ENCODE peak calls at places on chromosomes 1 and 21, in eight cellular contexts. A is AG10803, G is cardiac fibroblast, M is foreskin fibroblast, K is psoas muscle, R is GM20000, Y is endothelial cell, I is Calu3. J is an unnamed sample.

GRCh38 chr1:221478050-221478949 is 263.6 kb downstream of the DUSP10 start:
- DNase-seq in I (peak), M (peak), A (peak), R (peak), K (peak), Y (peak), G (peak), J (peak)

GRCh38 chr1:235650341-235651169 is 971 bp upstream of the GNG4 start:
- DNase-seq in K (no peak), M (no peak), G (no peak), Y (peak), R (peak), A (no peak), I (peak), J (no peak)

GRCh38 chr1:208541225-208541855 is 297.2 kb upstream of the PLXNA2 start:
- DNase-seq in A (no peak), K (no peak), Y (no peak), G (no peak), I (no peak), R (no peak), M (no peak), J (peak)

GRCh38 chr1:18929686-18930085 is 26.8 kb downstream of the IFFO2 start:
- DNase-seq in K (no peak), A (peak), R (no peak), M (no peak), Y (no peak), I (no peak), G (peak), J (no peak)

GRCh38 chr1:8122477-8123407 is 96.6 kb upstream of the ERRFI1 start:
- DNase-seq in M (peak), A (no peak), R (no peak), K (no peak), Y (no peak), I (no peak), G (peak), J (no peak)

GRCh38 chr1:31181515-31182343 is 58.0 kb downstream of the NKAIN1 start:
- DNase-seq in G (peak), M (peak), Y (peak), A (peak), K (peak), I (peak), R (peak), J (peak)

GRCh38 chr1:51792864-51793263 is 85.7 kb downstream of the NRDC start:
- DNase-seq in K (no peak), G (peak), M (peak), I (no peak), R (no peak), A (peak), Y (no peak), J (peak)

GRCh38 chr1:50103615-50104081 is 5.1 kb upstream of the ELAVL4 start:
- DNase-seq in G (no peak), M (no peak), I (no peak), Y (no peak), A (no peak), K (no peak), R (no peak), J (no peak)

GRCh38 chr21:44416193-44416592 is 39.1 kb upstream of the LRRC3 start:
- DNase-seq in A (no peak), M (no peak), G (no peak), Y (no peak), K (no peak), R (no peak), I (no peak), J (no peak)

GRCh38 chr1:151716771-151717631 is at the start of gene CELF3:
- DNase-seq in R (no peak), G (no peak), K (no peak), Y (peak), A (no peak), I (no peak), M (no peak), J (peak)

GRCh38 chr1:29519733-29520132 is 283.4 kb downstream of the PTPRU start:
- DNase-seq in Y (no peak), G (no peak), K (no peak), I (no peak), R (no peak), A (no peak), M (no peak), J (no peak)

GRCh38 chr1:109996476-109996875 is 11.9 kb downstream of the AHCYL1 start:
- DNase-seq in A (peak), K (no peak), Y (no peak), G (peak), M (no peak), R (no peak), I (no peak), J (no peak)

GRCh38 chr1:171954386-171954785 is 113.1 kb downstream of the DNM3 start:
- DNase-seq in A (no peak), R (no peak), K (no peak), Y (no peak), G (no peak), I (no peak), M (no peak), J (no peak)

GRCh38 chr1:29752141-29752540 is 515.8 kb downstream of the PTPRU start:
- DNase-seq in G (no peak), Y (peak), I (no peak), A (no peak), K (no peak), R (no peak), M (no peak), J (peak)

GRCh38 chr1:195766709-195767108 is 841.5 kb downstream of the KCNT2 start:
- DNase-seq in G (peak), K (no peak), Y (no peak), R (no peak), I (no peak), A (peak), M (peak), J (no peak)

GRCh38 chr1:21244154-21244553 is 46.1 kb downstream of the ECE1 start:
- DNase-seq in K (no peak), M (no peak), A (no peak), I (no peak), G (no peak), R (no peak), Y (no peak), J (no peak)

GRCh38 chr1:21242846-21243245 is 47.4 kb downstream of the ECE1 start:
- DNase-seq in Y (no peak), A (no peak), M (no peak), K (no peak), G (no peak), R (no peak), I (no peak), J (no peak)

GRCh38 chr1:21246905-21247642 is 43.2 kb downstream of the ECE1 start:
- DNase-seq in M (no peak), A (no peak), R (no peak), G (no peak), I (no peak), Y (no peak), K (no peak), J (no peak)

GRCh38 chr1:21245688-21246229 is 44.5 kb downstream of the ECE1 start:
- DNase-seq in K (no peak), Y (no peak), G (no peak), R (no peak), M (no peak), A (no peak), I (no peak), J (no peak)

GRCh38 chr1:21244986-21245687 is 45.1 kb downstream of the ECE1 start:
- DNase-seq in G (no peak), R (no peak), I (no peak), Y (peak), M (no peak), K (no peak), A (no peak), J (no peak)
- TF ChIP-seq CTCF in G (peak), R (no peak), I (peak), Y (peak), M (peak), K (no peak), A (peak), J (peak)

GRCh38 chr21:15731243-15731613 is 1.4 kb downstream of the USP25 start:
- DNase-seq in M (no peak), I (no peak), R (no peak), G (no peak), K (no peak), A (no peak), Y (no peak), J (no peak)

GRCh38 chr21:15729346-15729673 is 472 bp upstream of the USP25 start:
- DNase-seq in A (no peak), R (peak), M (no peak), K (no peak), I (no peak), Y (no peak), G (no peak), J (no peak)

GRCh38 chr21:15728046-15728445 is 1.7 kb upstream of the USP25 start:
- DNase-seq in K (no peak), Y (no peak), G (no peak), M (no peak), A (no peak), R (no peak), I (no peak), J (no peak)

GRCh38 chr21:15730484-15731242 is 881 bp downstream of the USP25 start:
- DNase-seq in M (no peak), R (peak), K (peak), I (no peak), A (no peak), Y (no peak), G (peak), J (no peak)

GRCh38 chr21:15729674-15730483 is at the start of gene USP25:
- DNase-seq in R (peak), A (peak), M (peak), Y (peak), I (peak), G (peak), K (peak), J (peak)
- TF ChIP-seq CTCF in R (peak), A (no peak), M (no peak), Y (no peak), I (no peak), G (no peak), K (peak), J (no peak)

DNA sequence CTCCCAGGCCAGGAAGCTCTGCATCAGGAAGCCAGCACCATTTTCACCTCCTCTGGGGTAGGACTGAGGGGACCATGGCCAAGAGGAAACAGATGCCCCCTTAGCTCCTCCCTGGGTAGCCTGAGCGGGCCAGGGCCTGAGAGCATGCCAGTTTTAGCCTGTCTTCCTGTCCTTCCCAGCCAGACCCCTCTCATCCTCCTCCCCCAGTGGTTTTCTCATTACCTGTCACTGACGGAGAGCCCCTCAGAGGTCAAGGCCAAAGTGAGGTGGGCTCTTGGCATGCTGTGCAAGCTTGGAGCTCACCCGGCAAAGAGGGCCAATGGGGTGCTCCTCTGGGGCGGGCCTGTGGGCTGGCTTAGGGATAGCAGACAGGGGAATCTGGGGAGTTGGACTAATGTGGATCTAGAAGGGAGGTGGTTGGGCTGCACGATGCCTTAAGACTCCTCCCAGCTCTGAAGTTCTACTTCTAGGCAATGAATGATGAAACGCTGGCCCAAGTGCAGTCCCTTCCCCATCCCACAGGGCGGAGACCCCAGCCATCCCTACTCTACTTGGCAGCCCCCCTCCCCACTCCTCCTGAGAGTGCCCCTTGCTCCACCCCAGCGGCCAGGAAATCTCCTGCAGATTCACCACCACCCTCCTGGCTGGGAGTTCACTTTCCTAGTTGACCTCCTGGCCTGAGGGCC is 9.5 kb upstream of the LMNA start:
- DNase-seq in I (no peak), R (no peak), M (peak), K (no peak), A (peak), Y (no peak), G (no peak), J (no peak)
- TF ChIP-seq CTCF in I (no peak), R (no peak), M (no peak), K (no peak), A (peak), Y (no peak), G (no peak), J (no peak)

DNA sequence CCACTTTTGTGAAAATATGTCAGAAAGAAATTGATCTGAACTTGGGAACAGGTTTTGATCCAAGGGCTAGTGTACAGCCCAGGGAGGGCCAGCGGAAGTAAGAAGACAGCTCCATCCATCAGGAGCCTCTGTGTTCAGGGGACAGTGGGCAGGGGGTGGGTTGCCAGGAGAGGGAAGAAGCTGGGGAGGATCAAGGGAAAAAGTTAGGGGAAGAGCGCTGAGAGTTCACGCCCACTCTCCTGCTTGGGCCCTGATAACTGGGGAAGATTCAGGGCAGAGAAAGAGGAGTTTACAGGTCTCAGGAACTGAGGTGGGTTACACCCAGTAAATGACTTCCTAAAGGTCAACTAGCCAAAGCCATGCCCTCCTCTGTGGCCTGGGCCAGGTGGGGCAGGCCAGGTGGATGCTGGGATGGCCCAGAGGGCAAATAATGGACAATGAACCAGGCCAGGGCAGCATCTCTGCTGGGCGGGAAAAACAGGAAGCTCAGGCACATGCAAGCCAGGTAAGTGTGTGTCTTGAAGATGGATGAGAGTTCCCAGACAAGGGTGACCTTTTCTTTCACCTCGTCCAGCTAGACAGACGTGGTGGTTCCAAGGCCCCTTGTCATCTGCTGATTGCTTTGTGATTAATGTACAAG is 56.8 kb downstream of the MDM4 start:
- DNase-seq in M (no peak), K (no peak), Y (no peak), R (no peak), G (no peak), I (no peak), A (no peak), J (no peak)
- TF ChIP-seq CTCF in M (no peak), K (no peak), Y (no peak), R (no peak), G (no peak), I (no peak), A (no peak), J (no peak)

DNA sequence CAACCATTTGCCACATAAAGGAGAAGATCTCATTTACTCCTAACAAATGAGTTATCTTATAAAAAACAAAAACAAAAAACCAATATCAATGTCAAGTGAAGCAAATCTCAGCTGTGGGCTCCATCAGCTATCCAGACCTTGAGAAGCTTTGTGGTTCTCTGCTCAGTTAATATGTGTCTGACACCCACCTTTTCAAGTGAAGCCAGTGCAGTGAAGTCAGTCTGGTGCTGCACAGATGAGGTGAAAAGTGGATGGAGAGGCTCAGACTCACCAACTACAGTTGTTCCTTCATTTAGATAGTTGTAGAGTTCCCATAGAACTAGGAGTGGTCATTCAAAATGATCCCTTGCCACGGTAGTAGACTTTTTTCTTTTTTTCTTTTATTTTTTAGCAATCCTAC is 106.8 kb downstream of the NTNG1 start:
- DNase-seq in G (no peak), Y (no peak), K (no peak), A (no peak), I (no peak), R (no peak), M (no peak), J (no peak)
- TF ChIP-seq CTCF in G (no peak), Y (no peak), K (no peak), A (no peak), I (no peak), R (no peak), M (no peak), J (no peak)

GRCh38 chr1:205321959-205322283 is 376 bp upstream of the NUAK2 start:
- DNase-seq in K (no peak), A (no peak), M (no peak), R (no peak), Y (no peak), G (no peak), I (no peak), J (no peak)

GRCh38 chr1:205323794-205324193 is 2.2 kb upstream of the NUAK2 start:
- DNase-seq in Y (no peak), I (no peak), M (no peak), G (no peak), R (no peak), K (no peak), A (no peak), J (no peak)

GRCh38 chr1:205319081-205320018 is 2.2 kb downstream of the NUAK2 start:
- DNase-seq in M (peak), A (peak), K (peak), Y (no peak), G (peak), I (peak), R (no peak), J (peak)

GRCh38 chr1:205318231-205318991 is 3.1 kb downstream of the NUAK2 start:
- DNase-seq in G (no peak), R (no peak), Y (no peak), I (no peak), K (no peak), M (no peak), A (no peak), J (no peak)

DNA sequence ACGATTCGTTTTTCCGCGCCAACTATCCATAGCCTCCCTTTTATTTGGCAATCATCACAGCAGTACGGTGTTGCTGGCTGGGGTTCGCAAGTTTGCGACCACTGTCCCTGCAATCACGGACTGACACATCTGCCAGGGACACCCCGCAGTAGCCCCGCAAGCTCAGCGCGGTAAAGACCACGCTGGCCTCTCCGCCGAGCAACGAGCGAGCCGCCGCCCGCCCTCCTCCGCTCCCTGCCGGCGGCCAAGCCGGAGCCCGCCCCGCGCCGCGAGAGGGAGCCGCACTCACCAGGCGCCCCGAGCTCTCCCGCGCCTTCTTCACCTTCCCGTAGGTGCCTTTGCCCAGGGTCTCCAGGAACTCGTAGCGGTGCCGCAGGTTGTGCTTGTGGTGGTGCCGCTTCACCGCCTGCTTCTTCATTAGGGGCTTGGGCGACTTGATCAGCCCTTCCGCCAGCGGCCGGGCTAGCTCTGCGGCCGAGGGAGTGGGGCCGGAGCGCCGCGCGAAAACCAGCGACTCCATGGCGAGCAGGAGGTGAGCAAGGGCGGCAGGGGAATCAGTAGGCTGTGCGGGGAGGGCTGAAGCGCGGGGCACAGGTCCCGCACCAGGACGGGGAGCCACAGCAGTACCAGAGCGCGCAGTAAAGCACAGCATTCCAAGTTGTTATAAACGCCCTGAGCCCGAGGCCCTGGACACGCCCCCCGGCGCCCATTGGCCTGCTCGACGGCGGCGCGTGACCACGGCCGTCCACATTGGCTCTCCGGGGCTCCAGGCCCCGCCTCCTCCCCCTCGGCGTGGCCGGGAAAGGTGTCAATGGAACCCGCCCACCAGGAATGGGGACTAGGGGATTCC is at the start of gene NUAK2:
- DNase-seq in G (peak), R (peak), K (peak), M (peak), A (peak), Y (peak), I (peak), J (peak)
- TF ChIP-seq CTCF in G (no peak), R (peak), K (peak), M (peak), A (peak), Y (no peak), I (peak), J (peak)

DNA sequence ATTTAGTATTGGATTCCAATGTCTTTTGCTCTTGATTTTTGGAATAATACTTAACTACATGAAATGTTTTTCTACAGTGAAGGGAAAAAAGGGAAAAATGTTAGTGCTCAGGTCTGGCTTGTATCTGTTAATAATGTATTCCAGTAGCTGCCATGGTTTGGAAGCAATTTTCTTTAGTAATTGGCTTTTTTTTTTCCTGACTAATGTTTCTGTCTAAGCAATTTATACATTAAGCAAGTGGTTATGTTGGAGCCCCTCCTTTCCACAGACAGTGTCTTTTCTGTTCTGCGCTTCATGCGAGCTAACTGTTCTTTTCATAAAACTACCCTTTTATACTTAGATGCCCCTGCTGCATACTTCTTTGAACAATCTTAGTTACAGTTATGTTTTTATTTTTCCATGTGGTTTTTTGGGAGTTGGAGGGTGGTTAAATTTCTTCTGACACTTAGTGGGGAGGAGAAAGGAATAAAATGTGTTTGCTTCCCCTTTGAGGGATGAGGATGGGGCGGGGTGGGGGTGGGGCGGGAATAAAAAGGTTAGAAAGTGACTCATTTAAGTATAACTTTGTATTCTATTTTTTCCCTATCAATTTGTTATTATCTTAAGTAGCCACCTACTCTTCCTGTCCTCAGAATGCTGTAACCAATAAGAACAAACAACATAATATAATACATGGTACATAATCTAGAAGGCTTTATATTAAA is 83.1 kb downstream of the CLIC4 start:
- DNase-seq in G (no peak), R (no peak), I (no peak), K (no peak), M (no peak), A (no peak), Y (no peak), J (no peak)
- TF ChIP-seq CTCF in G (no peak), R (no peak), I (no peak), K (no peak), M (no peak), A (no peak), Y (no peak), J (no peak)

J was measured in activated CD8-positive, alpha-beta T cell treated with anti-CD3 and anti-CD28 coated beads for 36 hours.